ENCODE peak calls at places on chromosome 14, in nine cellular contexts. B is ovary, G is tibial nerve, C is esophagus muscularis mucosa, D is A549, E is stomach, H is H1, A is HepG2, P is transverse colon. V is an unnamed sample.

GRCh38 chr14:91509083-91509877 is 830 bp downstream of the PPP4R3A start:
- DNase-seq in B (peak), G (no peak), C (no peak), D (peak), E (peak), H (peak), A (peak), P (peak), V (no peak)

GRCh38 chr14:69154779-69155178 is 1.9 kb upstream of the DCAF5 start:
- DNase-seq in B (peak), G (no peak), C (no peak), D (peak), E (peak), H (no peak), A (peak), P (no peak), V (no peak)

GRCh38 chr14:100533647-100534485 is 53.4 kb downstream of the BEGAIN start:
- DNase-seq in B (peak), G (peak), C (peak), D (no peak), E (peak), H (no peak), A (no peak), P (peak), V (peak)

GRCh38 chr14:31937730-31938346 is 139.3 kb upstream of the ARHGAP5 start:
- DNase-seq in B (no peak), G (peak), C (no peak), D (peak), E (peak), H (no peak), A (peak), P (peak), V (no peak)

GRCh38 chr14:74257988-74258704 is 18.9 kb downstream of the VSX2 start:
- DNase-seq in B (no peak), G (no peak), C (no peak), D (no peak), E (no peak), H (no peak), A (no peak), P (no peak), V (no peak)

GRCh38 chr14:102150636-102151195 is 11.0 kb downstream of the WDR20 start:
- DNase-seq in B (no peak), G (no peak), C (no peak), D (no peak), E (no peak), H (no peak), A (peak), P (no peak), V (no peak)

GRCh38 chr14:55869397-55870049 is 248.7 kb upstream of the PELI2 start:
- DNase-seq in B (no peak), G (no peak), C (no peak), D (no peak), E (no peak), H (no peak), A (no peak), P (no peak), V (no peak)

GRCh38 chr14:94691658-94692029 is 78.3 kb downstream of the GSC start:
- DNase-seq in B (no peak), G (peak), C (no peak), D (no peak), E (no peak), H (no peak), A (no peak), P (no peak), V (no peak)

GRCh38 chr14:91302391-91302790 is 57.9 kb upstream of the GPR68 start:
- DNase-seq in B (no peak), G (no peak), C (no peak), D (no peak), E (no peak), H (no peak), A (no peak), P (no peak), V (no peak)

GRCh38 chr14:96167224-96168148 is 37.2 kb upstream of the BDKRB2 start:
- DNase-seq in B (no peak), G (no peak), C (no peak), D (peak), E (no peak), H (no peak), A (no peak), P (peak), V (peak)

GRCh38 chr14:75363570-75364227 is 64.1 kb upstream of the JDP2 start:
- DNase-seq in B (no peak), G (peak), C (no peak), D (no peak), E (no peak), H (no peak), A (no peak), P (no peak), V (no peak)

GRCh38 chr14:76227450-76228050 is 75.8 kb downstream of the GPATCH2L start:
- DNase-seq in B (no peak), G (no peak), C (no peak), D (peak), E (no peak), H (no peak), A (no peak), P (no peak), V (no peak)

GRCh38 chr14:91253795-91254323 is 9.4 kb upstream of the GPR68 start:
- DNase-seq in B (no peak), G (no peak), C (no peak), D (no peak), E (no peak), H (peak), A (no peak), P (no peak), V (no peak)

GRCh38 chr14:36647827-36648753 is 13.6 kb upstream of the PAX9 start:
- DNase-seq in B (no peak), G (no peak), C (peak), D (peak), E (no peak), H (peak), A (peak), P (no peak), V (no peak)

GRCh38 chr14:77009014-77009413 is 19.5 kb downstream of the IRF2BPL start:
- DNase-seq in B (no peak), G (no peak), C (no peak), D (no peak), E (no peak), H (no peak), A (no peak), P (no peak), V (no peak)

GRCh38 chr14:39122330-39123138 is 8.4 kb downstream of the GEMIN2 start:
- DNase-seq in B (no peak), G (no peak), C (no peak), D (no peak), E (no peak), H (no peak), A (no peak), P (no peak), V (no peak)

GRCh38 chr14:99733551-99734405 is 49.7 kb downstream of the CYP46A1 start:
- DNase-seq in B (peak), G (no peak), C (no peak), D (no peak), E (no peak), H (no peak), A (no peak), P (peak), V (peak)

GRCh38 chr14:103008768-103009342 is 48.5 kb downstream of the CDC42BPB start:
- DNase-seq in B (no peak), G (no peak), C (no peak), D (no peak), E (peak), H (no peak), A (no peak), P (no peak), V (no peak)

GRCh38 chr14:38122241-38122640 is 85.5 kb upstream of the SSTR1 start:
- DNase-seq in B (no peak), G (no peak), C (no peak), D (no peak), E (no peak), H (no peak), A (no peak), P (no peak), V (no peak)

GRCh38 chr14:58979325-58979724 is 209.1 kb upstream of the DAAM1 start:
- DNase-seq in B (no peak), G (no peak), C (no peak), D (no peak), E (no peak), H (no peak), A (no peak), P (no peak), V (no peak)

GRCh38 chr14:75648066-75648838 is 12.4 kb downstream of the ERG28 start:
- DNase-seq in B (peak), G (peak), C (no peak), D (peak), E (peak), H (no peak), A (peak), P (no peak), V (no peak)

GRCh38 chr14:99568567-99569560 is 35.1 kb downstream of the CCDC85C start:
- DNase-seq in B (peak), G (peak), C (no peak), D (no peak), E (peak), H (no peak), A (no peak), P (no peak), V (no peak)

GRCh38 chr14:101239065-101239464 is 322.2 kb upstream of the DIO3 start:
- DNase-seq in B (no peak), G (no peak), C (no peak), D (no peak), E (no peak), H (peak), A (peak), P (no peak), V (no peak)

GRCh38 chr14:102140027-102140749 is 491 bp downstream of the WDR20 start:
- DNase-seq in B (peak), G (peak), C (no peak), D (peak), E (peak), H (peak), A (peak), P (peak), V (peak)

GRCh38 chr14:56482306-56482705 is 97.3 kb upstream of the TMEM260 start:
- DNase-seq in B (no peak), G (no peak), C (no peak), D (peak), E (no peak), H (peak), A (no peak), P (no peak), V (no peak)

GRCh38 chr14:91420686-91421085 is 3.1 kb upstream of the CCDC88C start:
- DNase-seq in B (no peak), G (no peak), C (no peak), D (no peak), E (no peak), H (peak), A (peak), P (no peak), V (no peak)

DNA sequence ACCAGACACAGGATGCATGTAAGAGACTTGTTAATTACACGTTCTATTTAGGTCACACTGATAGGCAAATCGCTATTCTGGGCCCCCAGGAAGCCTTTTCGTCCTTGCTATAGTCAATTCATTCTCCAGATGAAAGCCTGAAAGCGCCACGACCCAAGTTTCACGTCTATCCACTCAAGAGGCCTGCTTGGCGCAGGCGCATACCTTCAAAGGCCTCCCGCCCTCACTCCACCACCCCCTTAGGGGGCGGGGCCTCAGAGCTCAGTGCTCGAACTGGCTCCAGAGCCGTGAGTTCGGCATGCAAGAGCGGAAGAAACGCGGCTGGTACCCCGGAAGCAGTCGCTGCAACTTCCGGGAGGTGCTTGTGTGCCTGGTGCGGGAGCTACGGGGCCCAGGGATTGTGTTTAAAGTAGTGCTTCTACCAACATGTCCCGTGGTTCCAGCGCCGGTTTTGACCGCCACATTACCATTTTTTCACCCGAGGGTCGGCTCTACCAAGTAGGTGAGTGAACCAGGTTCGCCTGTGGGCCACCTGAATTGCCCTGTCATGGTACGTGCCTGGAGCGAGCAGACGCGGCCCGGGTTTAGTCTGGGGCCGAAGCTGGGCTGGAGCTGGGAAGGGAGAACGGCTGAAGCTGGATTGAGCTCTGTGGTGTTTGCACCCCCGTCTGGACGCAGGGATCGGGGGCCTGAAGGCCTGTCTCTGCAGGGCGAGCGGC is at the start of gene PSMA6:
- DNase-seq in B (peak), G (peak), C (peak), D (peak), E (peak), H (peak), A (peak), P (peak), V (peak)
- TF ChIP-seq POLR2A in B (peak), G (peak), C (peak), D (peak), E (no peak), H (peak), A (peak), P (peak), V (peak)

DNA sequence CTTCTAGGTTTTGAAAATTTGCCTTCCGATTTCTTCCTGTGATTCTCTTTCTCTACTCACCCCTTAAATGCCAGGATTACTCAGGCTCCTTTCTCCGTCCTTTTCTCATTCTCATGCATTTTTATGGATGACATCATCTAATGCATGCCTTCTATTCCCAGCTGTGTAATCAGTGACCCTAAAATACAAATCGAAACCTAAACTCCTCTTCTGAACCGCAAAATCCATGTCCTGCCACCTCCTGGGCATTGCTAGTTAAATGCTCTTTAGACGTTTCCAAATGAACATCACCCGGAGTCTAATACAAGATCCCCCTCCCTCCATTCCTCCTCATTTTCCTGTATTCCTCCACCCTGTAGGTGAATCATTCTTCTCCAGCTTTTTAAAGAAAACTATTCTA is 1703.1 kb upstream of the FLRT2 start:
- DNase-seq in B (no peak), G (no peak), C (no peak), D (peak), E (no peak), H (no peak), A (no peak), P (no peak), V (no peak)
- TF ChIP-seq EP300 in B (no peak), G (no peak), C (no peak), D (no peak), E (no peak), H (no peak), A (no peak), P (no peak), V (no peak)

GRCh38 chr14:104048758-104049496 is 36.6 kb upstream of the ASPG start:
- DNase-seq in B (no peak), G (no peak), C (peak), D (no peak), E (no peak), H (no peak), A (no peak), P (no peak), V (no peak)
- H3K27ac ChIP-seq in B (no peak), G (peak), C (peak), D (no peak), E (no peak), H (no peak), A (no peak), P (no peak), V (peak)

GRCh38 chr14:24310666-24311604 is at the start of gene LTB4R:
- DNase-seq in B (peak), G (no peak), C (no peak), D (no peak), E (peak), H (no peak), A (no peak), P (peak), V (peak)
- TF ChIP-seq POLR2A in B (peak), G (no peak), C (no peak), D (no peak), E (no peak), H (no peak), A (no peak), P (peak), V (no peak)